ENCODE peak calls at places on chromosomes 12 and 14, in ten cellular contexts. One of them, this sample, is unnamed.

GRCh38 chr12:122978507-122978955 is 1.9 kb upstream of the ARL6IP4 start:
- DNase-seq in ACHN: no peak
- DNase-seq in activated CD4-positive, alpha-beta T cell treated with anti-CD3 and anti-CD28 coated beads, Interleukin-2, amount 10 ng/mL, durations not matched to agents 7 days and 5 days: no peak
- DNase-seq in activated gamma-delta T cell treated with Interleukin-2 at 50 U/mL for 16 hours: no peak
- DNase-seq in amniotic epithelial cell: no peak
- DNase-seq in stimulated activated CD4-positive, alpha-beta T cell treated with anti-CD3 and anti-CD28 coated beads, Interleukin-4, amount 100 ng/mL, for 1 hour: no peak
- DNase-seq in AG09309: no peak
- DNase-seq in MCF 10A: no peak
- DNase-seq in uterus: peak; percentile 14
- DNase-seq in stimulated activated CD8-positive, alpha-beta memory T cell treated with anti-CD3 and anti-CD28 coated beads, Interleukin-4, amount 100 ng/mL, for 24 hours: no peak
- DNase-seq in this sample: no peak

GRCh38 chr12:546265-546919 is 86.7 kb downstream of the B4GALNT3 start:
- DNase-seq in activated CD4-positive, alpha-beta T cell treated with anti-CD3 and anti-CD28 coated beads, Interleukin-2, amount 10 ng/mL, durations not matched to agents 7 days and 5 days: no peak
- DNase-seq in stimulated activated CD4-positive, alpha-beta T cell treated with anti-CD3 and anti-CD28 coated beads, Interleukin-4, amount 100 ng/mL, for 1 hour: no peak
- DNase-seq in AG09309: no peak
- DNase-seq in amniotic epithelial cell: peak; percentile 10
- DNase-seq in MCF 10A: no peak
- DNase-seq in uterus: no peak
- DNase-seq in activated gamma-delta T cell treated with Interleukin-2 at 50 U/mL for 16 hours: no peak
- DNase-seq in ACHN: no peak
- DNase-seq in stimulated activated CD8-positive, alpha-beta memory T cell treated with anti-CD3 and anti-CD28 coated beads, Interleukin-4, amount 100 ng/mL, for 24 hours: no peak
- DNase-seq in this sample: no peak

GRCh38 chr12:110120878-110121277 is 3.3 kb upstream of the IFT81 start:
- DNase-seq in uterus: no peak
- DNase-seq in stimulated activated CD8-positive, alpha-beta memory T cell treated with anti-CD3 and anti-CD28 coated beads, Interleukin-4, amount 100 ng/mL, for 24 hours: no peak
- DNase-seq in MCF 10A: no peak
- DNase-seq in amniotic epithelial cell: no peak
- DNase-seq in activated CD4-positive, alpha-beta T cell treated with anti-CD3 and anti-CD28 coated beads, Interleukin-2, amount 10 ng/mL, durations not matched to agents 7 days and 5 days: no peak
- DNase-seq in activated gamma-delta T cell treated with Interleukin-2 at 50 U/mL for 16 hours: no peak
- DNase-seq in ACHN: no peak
- DNase-seq in stimulated activated CD4-positive, alpha-beta T cell treated with anti-CD3 and anti-CD28 coated beads, Interleukin-4, amount 100 ng/mL, for 1 hour: no peak
- DNase-seq in AG09309: no peak
- DNase-seq in this sample: peak; percentile 2

GRCh38 chr14:56129092-56129491 is 10.9 kb downstream of the PELI2 start:
- DNase-seq in activated CD4-positive, alpha-beta T cell treated with anti-CD3 and anti-CD28 coated beads, Interleukin-2, amount 10 ng/mL, durations not matched to agents 7 days and 5 days: no peak
- DNase-seq in MCF 10A: no peak
- DNase-seq in uterus: no peak
- DNase-seq in stimulated activated CD4-positive, alpha-beta T cell treated with anti-CD3 and anti-CD28 coated beads, Interleukin-4, amount 100 ng/mL, for 1 hour: no peak
- DNase-seq in stimulated activated CD8-positive, alpha-beta memory T cell treated with anti-CD3 and anti-CD28 coated beads, Interleukin-4, amount 100 ng/mL, for 24 hours: no peak
- DNase-seq in amniotic epithelial cell: no peak
- DNase-seq in activated gamma-delta T cell treated with Interleukin-2 at 50 U/mL for 16 hours: no peak
- DNase-seq in AG09309: no peak
- DNase-seq in ACHN: no peak
- DNase-seq in this sample: no peak

GRCh38 chr14:38972511-38972910 is 130.5 kb downstream of the SEC23A start:
- DNase-seq in activated gamma-delta T cell treated with Interleukin-2 at 50 U/mL for 16 hours: no peak
- DNase-seq in uterus: no peak
- DNase-seq in ACHN: no peak
- DNase-seq in stimulated activated CD4-positive, alpha-beta T cell treated with anti-CD3 and anti-CD28 coated beads, Interleukin-4, amount 100 ng/mL, for 1 hour: no peak
- DNase-seq in amniotic epithelial cell: no peak
- DNase-seq in activated CD4-positive, alpha-beta T cell treated with anti-CD3 and anti-CD28 coated beads, Interleukin-2, amount 10 ng/mL, durations not matched to agents 7 days and 5 days: no peak
- DNase-seq in AG09309: no peak
- DNase-seq in stimulated activated CD8-positive, alpha-beta memory T cell treated with anti-CD3 and anti-CD28 coated beads, Interleukin-4, amount 100 ng/mL, for 24 hours: no peak
- DNase-seq in MCF 10A: no peak
- DNase-seq in this sample: no peak

GRCh38 chr12:3998968-3999792 is 126.0 kb upstream of the PARP11 start:
- DNase-seq in AG09309: no peak
- DNase-seq in ACHN: no peak
- DNase-seq in uterus: no peak
- DNase-seq in stimulated activated CD4-positive, alpha-beta T cell treated with anti-CD3 and anti-CD28 coated beads, Interleukin-4, amount 100 ng/mL, for 1 hour: no peak
- DNase-seq in stimulated activated CD8-positive, alpha-beta memory T cell treated with anti-CD3 and anti-CD28 coated beads, Interleukin-4, amount 100 ng/mL, for 24 hours: no peak
- DNase-seq in activated CD4-positive, alpha-beta T cell treated with anti-CD3 and anti-CD28 coated beads, Interleukin-2, amount 10 ng/mL, durations not matched to agents 7 days and 5 days: no peak
- DNase-seq in amniotic epithelial cell: no peak
- DNase-seq in activated gamma-delta T cell treated with Interleukin-2 at 50 U/mL for 16 hours: no peak
- DNase-seq in MCF 10A: peak; percentile 78
- DNase-seq in this sample: no peak

GRCh38 chr12:113798552-113798951 is 167.6 kb downstream of the RBM19 start:
- DNase-seq in activated gamma-delta T cell treated with Interleukin-2 at 50 U/mL for 16 hours: no peak
- DNase-seq in activated CD4-positive, alpha-beta T cell treated with anti-CD3 and anti-CD28 coated beads, Interleukin-2, amount 10 ng/mL, durations not matched to agents 7 days and 5 days: no peak
- DNase-seq in stimulated activated CD8-positive, alpha-beta memory T cell treated with anti-CD3 and anti-CD28 coated beads, Interleukin-4, amount 100 ng/mL, for 24 hours: no peak
- DNase-seq in ACHN: no peak
- DNase-seq in amniotic epithelial cell: no peak
- DNase-seq in AG09309: no peak
- DNase-seq in MCF 10A: no peak
- DNase-seq in stimulated activated CD4-positive, alpha-beta T cell treated with anti-CD3 and anti-CD28 coated beads, Interleukin-4, amount 100 ng/mL, for 1 hour: no peak
- DNase-seq in uterus: no peak
- DNase-seq in this sample: no peak

GRCh38 chr12:94100254-94100653 is 48.1 kb upstream of the PLXNC1 start:
- DNase-seq in stimulated activated CD4-positive, alpha-beta T cell treated with anti-CD3 and anti-CD28 coated beads, Interleukin-4, amount 100 ng/mL, for 1 hour: peak; percentile 9
- DNase-seq in amniotic epithelial cell: peak; percentile 89
- DNase-seq in MCF 10A: peak; percentile 98
- DNase-seq in activated CD4-positive, alpha-beta T cell treated with anti-CD3 and anti-CD28 coated beads, Interleukin-2, amount 10 ng/mL, durations not matched to agents 7 days and 5 days: peak; percentile 18
- DNase-seq in AG09309: peak; percentile 67
- DNase-seq in uterus: peak; percentile 62
- DNase-seq in stimulated activated CD8-positive, alpha-beta memory T cell treated with anti-CD3 and anti-CD28 coated beads, Interleukin-4, amount 100 ng/mL, for 24 hours: no peak
- DNase-seq in activated gamma-delta T cell treated with Interleukin-2 at 50 U/mL for 16 hours: no peak
- DNase-seq in ACHN: no peak
- DNase-seq in this sample: no peak

GRCh38 chr12:1920436-1920835 is 2.0 kb upstream of the CACNA2D4 start:
- DNase-seq in amniotic epithelial cell: no peak
- DNase-seq in activated CD4-positive, alpha-beta T cell treated with anti-CD3 and anti-CD28 coated beads, Interleukin-2, amount 10 ng/mL, durations not matched to agents 7 days and 5 days: no peak
- DNase-seq in uterus: no peak
- DNase-seq in stimulated activated CD4-positive, alpha-beta T cell treated with anti-CD3 and anti-CD28 coated beads, Interleukin-4, amount 100 ng/mL, for 1 hour: no peak
- DNase-seq in stimulated activated CD8-positive, alpha-beta memory T cell treated with anti-CD3 and anti-CD28 coated beads, Interleukin-4, amount 100 ng/mL, for 24 hours: no peak
- DNase-seq in MCF 10A: no peak
- DNase-seq in AG09309: no peak
- DNase-seq in activated gamma-delta T cell treated with Interleukin-2 at 50 U/mL for 16 hours: no peak
- DNase-seq in ACHN: no peak
- DNase-seq in this sample: no peak

GRCh38 chr14:75059642-75060041 is 4.2 kb downstream of the ACYP1 start:
- DNase-seq in uterus: no peak
- DNase-seq in activated gamma-delta T cell treated with Interleukin-2 at 50 U/mL for 16 hours: no peak
- DNase-seq in stimulated activated CD8-positive, alpha-beta memory T cell treated with anti-CD3 and anti-CD28 coated beads, Interleukin-4, amount 100 ng/mL, for 24 hours: no peak
- DNase-seq in activated CD4-positive, alpha-beta T cell treated with anti-CD3 and anti-CD28 coated beads, Interleukin-2, amount 10 ng/mL, durations not matched to agents 7 days and 5 days: no peak
- DNase-seq in MCF 10A: no peak
- DNase-seq in ACHN: no peak
- DNase-seq in stimulated activated CD4-positive, alpha-beta T cell treated with anti-CD3 and anti-CD28 coated beads, Interleukin-4, amount 100 ng/mL, for 1 hour: no peak
- DNase-seq in amniotic epithelial cell: peak; percentile 36
- DNase-seq in AG09309: no peak
- DNase-seq in this sample: no peak